ENCODE peak calls at places on chromosome 15, in five cellular contexts. S is neural crest cell, V is endothelial cell, E is IMR-90, J is sigmoid colon. D is an unnamed sample.

GRCh38 chr15:33215941-33216872 is 21.7 kb upstream of the FMN1 start:
- DNase-seq in S (no peak), V (no peak), E (peak), J (no peak), D (no peak)

GRCh38 chr15:55998478-55998877 is 5.1 kb upstream of the NEDD4 start:
- DNase-seq in S (no peak), V (no peak), E (no peak), J (no peak), D (no peak)

GRCh38 chr15:64869501-64869900 is 27.8 kb downstream of the PLEKHO2 start:
- DNase-seq in S (no peak), V (no peak), E (no peak), J (no peak), D (no peak)

GRCh38 chr15:41559489-41560177 is 621 bp downstream of the TYRO3 start:
- DNase-seq in S (no peak), V (no peak), E (no peak), J (no peak), D (no peak)

GRCh38 chr15:66405007-66405406 is 18.3 kb downstream of the MAP2K1 start:
- DNase-seq in S (no peak), V (no peak), E (peak), J (no peak), D (no peak)

GRCh38 chr15:85671156-85671555 is 123.6 kb downstream of the KLHL25 start:
- DNase-seq in S (no peak), V (no peak), E (no peak), J (no peak), D (no peak)

GRCh38 chr15:96737408-96737807 is 406.9 kb downstream of the NR2F2 start:
- DNase-seq in S (no peak), V (no peak), E (no peak), J (no peak), D (no peak)

GRCh38 chr15:71916834-71917233 is 106.5 kb downstream of the NR2E3 start:
- DNase-seq in S (no peak), V (no peak), E (no peak), J (no peak), D (no peak)

GRCh38 chr15:58527573-58528196 is 95.9 kb downstream of the LIPC start:
- DNase-seq in S (no peak), V (no peak), E (no peak), J (no peak), D (peak)

GRCh38 chr15:62907275-62907674 is 135.3 kb upstream of the TPM1 start:
- DNase-seq in S (no peak), V (no peak), E (no peak), J (no peak), D (no peak)

GRCh38 chr15:80880086-80880485 is 100.9 kb downstream of the CEMIP start:
- DNase-seq in S (no peak), V (no peak), E (no peak), J (no peak), D (no peak)

GRCh38 chr15:29102911-29103824 is 166.5 kb downstream of the NSMCE3 start:
- DNase-seq in S (no peak), V (peak), E (no peak), J (no peak), D (peak)

GRCh38 chr15:63860161-63860954 is 26.6 kb upstream of the HERC1 start:
- DNase-seq in S (no peak), V (no peak), E (no peak), J (no peak), D (no peak)

GRCh38 chr15:55434989-55435825 is 26.9 kb downstream of the PIERCE2 start:
- DNase-seq in S (no peak), V (peak), E (peak), J (no peak), D (no peak)

GRCh38 chr15:89754361-89755154 is 3.5 kb upstream of the MESP1 start:
- DNase-seq in S (no peak), V (no peak), E (peak), J (no peak), D (no peak)

GRCh38 chr15:64004582-64004981 is 41.7 kb downstream of the DAPK2 start:
- DNase-seq in S (no peak), V (no peak), E (no peak), J (no peak), D (peak)

GRCh38 chr15:90960316-90961091 is 5.8 kb downstream of the RCCD1 start:
- DNase-seq in S (no peak), V (no peak), E (no peak), J (no peak), D (no peak)

GRCh38 chr15:80997692-80998091 is 3.0 kb upstream of the TLNRD1 start:
- DNase-seq in S (no peak), V (no peak), E (no peak), J (no peak), D (no peak)

GRCh38 chr15:42131826-42132806 is 24.3 kb downstream of the PLA2G4F start:
- DNase-seq in S (no peak), V (no peak), E (no peak), J (no peak), D (no peak)

GRCh38 chr15:69032006-69032405 is 17.5 kb downstream of the NOX5 start:
- DNase-seq in S (no peak), V (no peak), E (no peak), J (no peak), D (no peak)

GRCh38 chr15:77069521-77070121 is 1.3 kb downstream of the TSPAN3 start:
- DNase-seq in S (no peak), V (no peak), E (no peak), J (no peak), D (no peak)

GRCh38 chr15:62625421-62626033 is 417.0 kb upstream of the TPM1 start:
- DNase-seq in S (no peak), V (no peak), E (peak), J (no peak), D (no peak)

GRCh38 chr15:78263907-78264303 is 457 bp upstream of the DNAJA4 start:
- DNase-seq in S (no peak), V (no peak), E (no peak), J (no peak), D (no peak)

GRCh38 chr15:36363335-36363734 is 216.1 kb upstream of the CDIN1 start:
- DNase-seq in S (no peak), V (no peak), E (peak), J (no peak), D (no peak)

GRCh38 chr15:45449878-45450277 is 71.5 kb upstream of the GATM start:
- DNase-seq in S (no peak), V (no peak), E (no peak), J (no peak), D (no peak)

GRCh38 chr15:82159922-82160321 is 102.6 kb downstream of the EFL1 start:
- DNase-seq in S (no peak), V (no peak), E (peak), J (no peak), D (no peak)

GRCh38 chr15:99090011-99090699 is 14.7 kb upstream of the SYNM start:
- DNase-seq in S (no peak), V (no peak), E (peak), J (no peak), D (peak)

GRCh38 chr15:62945063-62945462 is 97.5 kb upstream of the TPM1 start:
- DNase-seq in S (no peak), V (no peak), E (no peak), J (peak), D (no peak)

GRCh38 chr15:63601026-63601726 is 4.0 kb downstream of the FBXL22 start:
- DNase-seq in S (peak), V (peak), E (peak), J (peak), D (no peak)

GRCh38 chr15:67166280-67167009 is 88.0 kb downstream of the AAGAB start:
- DNase-seq in S (no peak), V (no peak), E (no peak), J (peak), D (no peak)

GRCh38 chr15:67063689-67064606 is 1.5 kb upstream of the SMAD3 start:
- DNase-seq in S (peak), V (peak), E (peak), J (no peak), D (no peak)

DNA sequence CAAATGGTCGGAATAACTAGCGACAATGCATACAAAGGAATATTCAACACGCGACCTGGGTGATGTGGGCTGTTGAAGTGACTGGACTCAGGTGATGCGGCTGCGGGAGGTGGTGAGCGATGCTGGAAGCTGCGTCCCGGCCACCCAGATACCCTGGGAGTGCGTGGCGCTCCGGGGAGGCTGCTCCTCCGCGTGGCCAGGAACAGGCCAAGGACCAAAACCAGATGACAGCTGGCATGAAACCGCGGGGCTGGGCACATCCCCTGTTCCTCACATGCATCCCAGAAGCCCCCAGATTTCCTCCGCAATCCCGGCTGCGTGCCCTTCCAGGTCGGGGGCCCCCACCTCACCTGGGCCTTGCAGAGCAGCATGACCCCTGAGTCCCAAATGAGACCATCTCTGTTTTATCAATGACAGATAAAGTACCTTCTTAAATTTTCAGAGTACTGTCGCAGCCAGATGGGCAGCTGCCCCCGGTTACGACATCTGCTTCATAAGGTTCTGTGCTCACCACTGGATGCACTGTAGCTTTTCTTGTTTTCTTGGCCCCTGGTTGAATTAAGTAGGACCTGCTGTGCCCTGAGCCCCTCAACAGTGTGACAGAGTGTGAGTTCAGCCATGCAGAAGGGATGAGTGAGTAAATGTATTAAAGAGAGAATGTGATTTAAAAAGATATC is 278.2 kb downstream of the GABRG3 start:
- DNase-seq in S (no peak), V (no peak), E (no peak), J (no peak), D (no peak)
- TF ChIP-seq CTCF in S (no peak), V (no peak), E (no peak), J (no peak), D (no peak)

GRCh38 chr15:37880835-37881153 is 53.6 kb upstream of the TMCO5A start:
- DNase-seq in S (no peak), V (no peak), E (no peak), J (no peak), D (no peak)
- TF ChIP-seq CTCF in S (no peak), V (no peak), E (no peak), J (no peak), D (peak)

DNA sequence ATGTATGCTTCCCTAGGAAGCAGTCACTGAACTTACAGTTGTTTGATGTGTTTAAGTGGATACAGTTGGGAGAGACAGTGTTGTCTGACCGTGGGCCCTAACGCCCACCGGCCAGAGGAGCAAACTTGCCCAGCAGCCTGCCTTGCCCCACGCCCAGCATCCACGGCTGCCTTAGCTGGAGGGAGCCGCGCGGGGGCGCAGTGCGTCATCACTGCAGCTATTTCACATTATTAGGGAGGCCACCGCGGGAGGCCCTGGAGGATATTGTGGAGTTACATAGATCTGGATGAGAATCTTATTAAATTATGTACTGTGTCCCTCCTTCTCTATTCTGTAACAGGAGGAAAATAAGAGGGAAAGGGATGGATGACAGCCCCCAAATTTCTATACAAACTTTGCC is 267.2 kb downstream of the GABRG3 start:
- DNase-seq in S (no peak), V (peak), E (no peak), J (no peak), D (no peak)
- TF ChIP-seq CTCF in S (no peak), V (peak), E (no peak), J (no peak), D (no peak)

DNA sequence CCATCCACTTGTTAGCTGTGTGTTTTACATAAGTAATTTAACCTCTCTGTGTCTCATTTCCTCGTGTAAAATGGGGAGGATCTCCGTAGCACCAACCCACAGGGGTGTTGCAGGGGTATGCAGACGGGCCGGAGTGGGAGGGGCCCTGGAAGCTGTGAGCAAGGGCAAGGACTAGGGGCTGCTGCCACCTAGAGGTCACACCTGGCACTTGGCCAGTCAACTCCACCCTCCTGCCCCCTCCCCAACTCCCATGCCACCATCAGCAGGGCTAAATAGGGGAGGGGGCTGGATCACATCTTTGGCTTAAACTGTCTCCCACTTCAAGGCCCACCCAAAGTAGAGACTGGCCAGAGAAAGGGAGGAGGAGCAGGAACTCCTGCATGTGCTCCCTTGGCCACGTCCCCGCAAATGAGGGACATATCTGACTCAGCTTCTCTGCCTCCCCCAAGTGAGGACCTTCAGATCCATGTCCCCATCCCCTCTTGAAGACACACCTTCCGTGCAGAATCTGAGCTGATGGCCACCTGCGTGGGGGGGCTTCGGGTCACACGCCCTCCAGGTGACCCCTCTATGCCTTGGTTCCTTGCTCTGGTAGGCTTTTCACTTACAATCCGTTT is 2.6 kb downstream of the CCDC9B start:
- DNase-seq in S (peak), V (peak), E (peak), J (peak), D (no peak)
- TF ChIP-seq CTCF in S (peak), V (peak), E (peak), J (peak), D (peak)

GRCh38 chr15:93027413-93027812 is 61.6 kb downstream of the RGMA start:
- DNase-seq in S (no peak), V (no peak), E (no peak), J (peak), D (no peak)
- TF ChIP-seq CTCF in S (no peak), V (no peak), E (no peak), J (no peak), D (no peak)

DNA sequence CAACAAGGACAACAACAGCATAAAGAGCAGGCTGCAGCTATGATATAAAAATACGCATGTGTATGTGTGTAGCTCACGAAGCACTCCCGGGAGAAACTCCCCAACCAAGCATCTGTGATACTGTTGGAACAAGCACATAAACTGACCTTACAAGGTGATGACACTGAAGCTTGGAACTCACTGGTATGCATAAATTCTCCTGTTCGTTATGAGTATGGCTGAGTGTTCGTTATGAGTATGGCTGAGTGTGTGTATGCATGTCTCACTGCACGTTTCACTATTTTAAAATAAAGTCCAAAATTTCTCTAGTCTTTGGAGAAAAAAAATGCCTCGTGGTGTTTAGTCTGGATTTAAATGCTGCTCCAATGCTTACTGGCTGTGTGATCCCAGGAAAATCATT is 256.8 kb downstream of the RORA start:
- DNase-seq in S (no peak), V (no peak), E (peak), J (no peak), D (no peak)
- TF ChIP-seq CTCF in S (no peak), V (no peak), E (no peak), J (no peak), D (no peak)

GRCh38 chr15:39472661-39473657 is 107.9 kb upstream of the THBS1 start:
- DNase-seq in S (no peak), V (no peak), E (peak), J (peak), D (no peak)

GRCh38 chr15:39478996-39479395 is 101.9 kb upstream of the THBS1 start:
- DNase-seq in S (no peak), V (no peak), E (no peak), J (no peak), D (no peak)

GRCh38 chr15:39471791-39472190 is 109.1 kb upstream of the THBS1 start:
- DNase-seq in S (no peak), V (no peak), E (peak), J (no peak), D (no peak)

GRCh38 chr15:39479916-39480315 is 101.0 kb upstream of the THBS1 start:
- DNase-seq in S (no peak), V (no peak), E (peak), J (no peak), D (no peak)

GRCh38 chr15:39474657-39475056 is 106.2 kb upstream of the THBS1 start:
- DNase-seq in S (no peak), V (no peak), E (no peak), J (no peak), D (no peak)
- TF ChIP-seq CTCF in S (no peak), V (no peak), E (no peak), J (no peak), D (no peak)

DNA sequence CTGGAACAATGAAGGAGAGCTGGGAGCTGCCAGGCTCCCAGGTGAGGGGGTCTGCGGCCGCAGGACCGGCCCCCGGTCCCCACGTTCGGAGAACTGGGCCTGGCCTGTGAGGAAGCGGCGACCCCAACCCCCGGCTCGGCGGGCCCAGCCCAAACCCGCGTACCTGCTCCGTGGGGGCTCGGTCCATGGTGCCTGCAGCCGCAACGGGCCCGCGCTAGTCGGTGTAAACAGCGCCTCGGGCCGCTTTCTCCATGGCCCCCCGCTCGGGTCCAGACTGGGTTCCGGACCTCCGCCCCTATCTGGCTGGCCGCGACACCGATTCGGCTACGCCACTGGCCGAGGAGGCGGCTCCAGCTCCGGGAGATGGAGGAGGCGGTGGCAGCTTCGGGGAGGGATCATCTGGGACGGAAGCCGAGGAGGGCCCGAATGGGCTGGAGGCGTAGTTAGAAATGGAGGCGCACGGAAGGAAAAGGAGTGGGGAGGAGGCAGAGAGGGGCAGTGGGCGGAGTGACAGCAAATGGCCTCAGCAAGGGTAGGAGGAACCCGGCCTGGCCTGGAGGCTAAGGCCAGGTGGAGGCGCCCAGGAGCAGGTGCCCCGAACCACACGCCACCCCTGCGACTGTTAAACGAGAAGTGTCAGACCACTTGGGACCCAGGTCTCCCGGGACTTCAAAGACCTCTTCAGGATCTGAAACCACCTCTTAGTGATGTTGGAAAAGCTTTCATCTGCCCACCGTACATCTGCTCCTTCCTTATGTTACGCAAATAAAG is at the start of gene SECISBP2L:
- DNase-seq in S (peak), V (peak), E (peak), J (peak), D (peak)
- TF ChIP-seq CTCF in S (no peak), V (no peak), E (peak), J (no peak), D (peak)